ENCODE peak calls at places on chromosomes 5 and 9, in six cellular contexts. R, G, D, K, N and Y are unnamed samples.

GRCh38 chr5:43571237-43571636 is 14.4 kb upstream of the PAIP1 start:
- DNase-seq in R (no peak), G (no peak), D (no peak), K (no peak), N (no peak), Y (no peak)

GRCh38 chr9:2320632-2321031 is 301.0 kb upstream of the VLDLR start:
- DNase-seq in R (no peak), G (no peak), D (no peak), K (no peak), N (no peak), Y (no peak)

GRCh38 chr9:35075358-35075757 is 2.9 kb upstream of the VCP start:
- DNase-seq in R (no peak), G (no peak), D (no peak), K (no peak), N (no peak), Y (no peak)

GRCh38 chr5:115324021-115324420 is 27.6 kb upstream of the CCDC112 start:
- DNase-seq in R (no peak), G (no peak), D (no peak), K (no peak), N (no peak), Y (no peak)

GRCh38 chr9:86355814-86356213 is 1.6 kb upstream of the TUT7 start:
- DNase-seq in R (no peak), G (no peak), D (no peak), K (no peak), N (no peak), Y (no peak)

GRCh38 chr5:173549644-173550043 is 66.8 kb downstream of the BOD1 start:
- DNase-seq in R (no peak), G (no peak), D (no peak), K (no peak), N (no peak), Y (no peak)

GRCh38 chr9:116318463-116319271 is 165.1 kb downstream of the PAPPA start:
- DNase-seq in R (no peak), G (no peak), D (peak; percentile 97), K (peak; percentile 81), N (no peak), Y (peak; percentile 85)

GRCh38 chr5:51684794-51685355 is 301.6 kb downstream of the ISL1 start:
- DNase-seq in R (no peak), G (no peak), D (no peak), K (no peak), N (no peak), Y (peak; percentile 1)

GRCh38 chr9:69215774-69216482 is 41.9 kb downstream of the TJP2 start:
- DNase-seq in R (no peak), G (no peak), D (no peak), K (no peak), N (no peak), Y (peak; percentile 53)

GRCh38 chr5:74126294-74126693 is 500.3 kb downstream of the ARHGEF28 start:
- DNase-seq in R (no peak), G (no peak), D (no peak), K (no peak), N (no peak), Y (no peak)

GRCh38 chr5:129474544-129474943 is 14.4 kb downstream of the ADAMTS19 start:
- DNase-seq in R (no peak), G (no peak), D (peak; percentile 33), K (no peak), N (no peak), Y (peak; percentile 6)

GRCh38 chr5:172276214-172276613 is 7.3 kb downstream of the UBTD2 start:
- DNase-seq in R (no peak), G (peak; percentile 46), D (no peak), K (no peak), N (no peak), Y (peak; percentile 61)

GRCh38 chr5:57716661-57717060 is 234.1 kb upstream of the ACTBL2 start:
- DNase-seq in R (no peak), G (no peak), D (no peak), K (no peak), N (no peak), Y (no peak)

GRCh38 chr9:13939129-13939528 is 374.8 kb downstream of the NFIB start:
- DNase-seq in R (no peak), G (no peak), D (no peak), K (no peak), N (no peak), Y (peak; percentile 96)

GRCh38 chr5:56638768-56639238 is 176.5 kb upstream of the MAP3K1 start:
- DNase-seq in R (no peak), G (no peak), D (no peak), K (no peak), N (no peak), Y (no peak)

GRCh38 chr5:124574521-124575436 is 171.7 kb downstream of the ZNF608 start:
- DNase-seq in R (no peak), G (no peak), D (peak; percentile 70), K (no peak), N (no peak), Y (no peak)

GRCh38 chr5:80884086-80884813 is 75.9 kb upstream of the RASGRF2 start:
- DNase-seq in R (no peak), G (no peak), D (no peak), K (no peak), N (no peak), Y (no peak)

GRCh38 chr5:125717209-125717608 is 706.0 kb upstream of the GRAMD2B start:
- DNase-seq in R (no peak), G (peak; percentile 17), D (no peak), K (no peak), N (no peak), Y (peak; percentile 37)

GRCh38 chr9:134186471-134187109 is 22.2 kb upstream of the RNU6ATAC start:
- DNase-seq in R (no peak), G (no peak), D (no peak), K (peak; percentile 42), N (peak; percentile 16), Y (no peak)

GRCh38 chr5:72860499-72860898 is 44.0 kb downstream of the TNPO1 start:
- DNase-seq in R (no peak), G (no peak), D (no peak), K (no peak), N (no peak), Y (peak; percentile 64)

GRCh38 chr5:17218353-17219005 is 1.0 kb downstream of the BASP1 start:
- DNase-seq in R (peak; percentile 50), G (no peak), D (peak; percentile 46), K (peak; percentile 70), N (no peak), Y (peak; percentile 80)

GRCh38 chr5:98638701-98639100 is 134.8 kb upstream of the RGMB start:
- DNase-seq in R (no peak), G (no peak), D (no peak), K (no peak), N (no peak), Y (peak; percentile 53)

GRCh38 chr9:125460883-125461475 is 199.4 kb downstream of the GAPVD1 start:
- DNase-seq in R (no peak), G (peak; percentile 15), D (no peak), K (no peak), N (no peak), Y (peak; percentile 59)

GRCh38 chr5:116035123-116035522 is 2.9 kb downstream of the ARL14EPL start:
- DNase-seq in R (no peak), G (no peak), D (no peak), K (no peak), N (no peak), Y (no peak)

DNA sequence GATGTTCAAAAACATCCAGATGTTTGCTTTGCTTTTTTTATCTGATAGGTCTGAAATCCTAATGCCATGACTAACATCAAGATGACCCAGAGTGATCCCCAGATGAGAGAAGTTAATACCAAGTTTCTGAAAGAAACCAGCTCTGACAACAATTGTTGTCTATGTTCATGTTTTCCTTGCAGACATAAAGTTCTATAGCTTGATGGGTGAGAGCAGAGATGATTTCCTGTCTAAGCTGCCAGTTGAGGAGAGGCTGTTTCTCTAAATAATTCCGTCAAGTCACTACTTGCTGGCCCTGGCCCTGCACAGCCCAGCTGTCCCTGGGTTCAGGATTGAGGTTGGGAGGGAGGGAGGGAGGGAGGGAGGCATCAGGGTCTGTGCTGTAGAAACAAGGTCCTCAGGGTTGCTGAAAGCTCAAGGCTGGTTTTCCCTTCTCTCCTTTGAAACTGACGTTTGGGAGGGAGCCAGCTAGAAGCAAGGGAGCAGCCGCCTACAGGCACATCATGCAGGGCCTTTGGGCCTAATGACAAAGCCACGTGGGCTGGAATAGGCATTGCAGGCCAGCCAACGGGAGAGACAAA is 3.9 kb downstream of the SPARC start:
- DNase-seq in R (no peak), G (no peak), D (no peak), K (no peak), N (no peak), Y (no peak)
- TF ChIP-seq CTCF in R (no peak), G (no peak), D (no peak), K (no peak), N (no peak), Y (no peak)

GRCh38 chr5:1009359-1010180 is 968 bp downstream of the NKD2 start:
- DNase-seq in R (no peak), G (no peak), D (peak; percentile 37), K (no peak), N (peak; percentile 18), Y (no peak)
- H3K4me3 ChIP-seq in R (no peak overlapping the region), G (peak overlapping the region; percentile 64), D (peak overlapping the region; percentile 60), K (peak overlapping the region; percentile 45), N (peak overlapping the region; percentile 55), Y (peak overlapping the region; percentile 57)

DNA sequence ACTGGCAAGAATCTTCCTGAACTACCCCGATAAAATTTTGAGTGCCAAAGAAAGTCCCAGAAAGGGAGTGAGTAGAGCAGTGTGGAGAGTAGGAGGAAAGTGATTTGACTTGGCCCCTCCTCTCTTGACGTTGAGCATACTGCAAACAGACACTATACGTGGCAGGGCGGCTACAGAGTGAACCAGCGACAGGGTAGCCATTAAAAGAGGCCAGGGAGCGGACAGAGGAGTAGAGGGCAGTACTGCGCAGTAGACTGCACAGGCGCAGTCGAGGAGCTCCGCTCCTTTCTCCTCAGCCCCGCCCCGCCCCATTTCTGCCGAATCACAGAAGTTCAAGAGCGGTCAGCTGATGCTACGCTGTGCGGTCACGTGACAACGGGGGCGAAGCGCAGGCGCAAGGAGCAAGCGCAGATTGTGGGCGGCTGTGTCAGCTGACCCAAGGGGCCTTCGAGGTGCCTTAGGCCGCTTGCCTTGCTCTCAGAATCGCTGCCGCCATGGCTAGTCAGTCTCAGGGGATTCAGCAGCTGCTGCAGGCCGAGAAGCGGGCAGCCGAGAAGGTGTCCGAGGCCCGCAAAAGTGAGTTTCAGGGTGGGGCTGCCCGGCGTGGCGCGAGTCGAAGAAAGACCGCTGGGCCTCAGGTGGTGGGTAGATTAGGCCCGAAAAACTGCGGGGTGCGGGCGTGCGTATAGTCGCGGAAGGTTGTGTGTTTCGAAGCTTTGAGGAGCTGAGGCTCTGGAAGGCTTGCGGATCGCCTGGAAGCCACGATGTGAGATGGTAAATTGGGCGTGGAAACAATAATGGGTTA is at the start of gene ATP6V1G1:
- DNase-seq in R (peak; percentile 97), G (peak; percentile 99), D (peak; percentile 100), K (peak; percentile 100), N (peak; percentile 99), Y (peak; percentile 99)
- TF ChIP-seq CTCF in R (no peak), G (no peak), D (no peak), K (peak; percentile 14), N (peak; percentile 42), Y (peak; percentile 10)

DNA sequence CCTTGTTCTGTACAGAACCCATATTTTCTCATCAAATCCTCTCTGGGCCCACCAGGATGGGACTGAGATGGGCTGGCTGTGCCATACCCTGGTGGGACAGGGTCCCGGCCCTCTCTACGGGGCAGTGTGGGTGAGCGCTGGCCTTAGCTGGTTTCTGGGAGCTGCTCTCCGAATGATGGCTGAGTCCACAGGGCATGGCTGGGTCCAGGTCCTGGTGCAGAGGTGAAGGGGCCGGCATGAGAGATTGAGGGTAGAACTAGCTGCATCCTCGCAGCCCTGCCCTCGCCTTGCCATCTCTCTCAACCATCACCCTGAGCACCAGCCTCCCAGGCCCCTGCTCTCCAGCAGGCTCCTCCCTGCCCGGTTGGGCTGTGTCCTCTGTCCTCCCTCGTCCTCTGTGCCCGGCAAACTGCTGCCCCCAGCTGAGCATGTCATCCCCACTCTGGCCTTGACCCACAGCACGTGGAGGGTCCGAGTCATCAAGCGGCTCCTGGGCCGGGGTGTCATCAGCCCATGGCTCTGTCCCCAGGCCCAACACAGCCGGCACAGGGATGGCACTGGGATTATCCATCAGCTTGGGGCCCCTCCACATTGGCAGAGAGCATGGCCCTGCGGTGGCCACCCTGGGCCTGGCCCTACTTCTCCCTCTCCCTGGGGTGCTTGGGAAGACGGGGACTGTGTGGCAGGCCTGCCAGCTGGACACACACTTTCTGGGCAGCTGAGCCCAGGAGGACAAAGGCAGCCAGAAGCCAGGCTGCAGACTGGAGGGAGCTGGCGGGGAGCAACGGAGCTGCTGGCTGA is 8.4 kb downstream of the FLT4 start:
- DNase-seq in R (no peak), G (no peak), D (no peak), K (no peak), N (no peak), Y (no peak)
- H3K4me3 ChIP-seq in R (no peak overlapping the region), G (no peak overlapping the region), D (no peak overlapping the region), K (no peak overlapping the region), N (no peak overlapping the region), Y (no peak overlapping the region)